ENCODE peak calls at places on chromosomes 4 and X, in five cellular contexts. S is GM23338, B is NCI-H69, M is activated B cell treated with CpG ODN at 0.5 μM for 24 hours, K is M059J. X is an unnamed sample.

GRCh38 chr4:24517676-24518075 is 66.7 kb downstream of the DHX15 start:
- DNase-seq in B (no peak), S (no peak), M (no peak), K (no peak), X (no peak)

GRCh38 chr4:30770049-30770549 is 49.9 kb downstream of the PCDH7 start:
- DNase-seq in S (no peak), B (peak; percentile 28), K (peak; percentile 57), M (no peak), X (no peak)

GRCh38 chr4:128565565-128566186 is 243.8 kb upstream of the JADE1 start:
- DNase-seq in S (peak; percentile 85), K (peak; percentile 19), M (no peak), B (peak; percentile 52), X (peak; percentile 10)

GRCh38 chrX:65985922-65986588 is 53.8 kb downstream of the VSIG4 start:
- DNase-seq in S (peak; percentile 82), K (peak; percentile 63), M (no peak), B (peak; percentile 1), X (no peak)

GRCh38 chrX:28581522-28581921 is 5.7 kb upstream of the IL1RAPL1 start:
- DNase-seq in B (peak; percentile 11), S (no peak), M (no peak), K (no peak), X (no peak)

GRCh38 chr4:77092832-77093800 is 17.3 kb upstream of the CCNI start:
- DNase-seq in S (no peak), M (no peak), B (no peak), K (peak; percentile 91), X (no peak)

GRCh38 chr4:99013402-99013843 is 17.9 kb downstream of the METAP1 start:
- DNase-seq in M (no peak), S (peak; percentile 66), K (no peak), B (no peak), X (no peak)

GRCh38 chr4:174230148-174230547 is 53.3 kb downstream of the FBXO8 start:
- DNase-seq in S (no peak), B (no peak), M (no peak), K (no peak), X (no peak)

GRCh38 chr4:102620697-102621497 is 119.7 kb downstream of the NFKB1 start:
- DNase-seq in S (peak; percentile 59), K (peak; percentile 79), B (peak; percentile 64), M (no peak), X (no peak)

GRCh38 chr4:24966076-24966475 is 53.2 kb upstream of the CCDC149 start:
- DNase-seq in S (no peak), M (no peak), K (no peak), B (no peak), X (no peak)

GRCh38 chrX:30799327-30799726 is 89.7 kb downstream of the TAB3 start:
- DNase-seq in K (no peak), B (no peak), S (no peak), M (no peak), X (no peak)

GRCh38 chrX:10633722-10634121 is 13.3 kb upstream of the MID1 start:
- DNase-seq in B (peak; percentile 59), S (peak; percentile 24), M (no peak), K (peak; percentile 95), X (no peak)

GRCh38 chr4:89226665-89227572 is 80.7 kb downstream of the GPRIN3 start:
- DNase-seq in K (peak; percentile 73), S (peak; percentile 95), B (peak; percentile 86), M (peak; percentile 25), X (no peak)

GRCh38 chrX:152245231-152245630 is 106.9 kb upstream of the MAGEA10 start:
- DNase-seq in M (no peak), S (no peak), B (no peak), K (peak; percentile 84), X (no peak)

GRCh38 chrX:9515973-9516538 is 51.2 kb downstream of the TBL1X start:
- DNase-seq in B (no peak), S (no peak), M (no peak), K (no peak), X (no peak)

GRCh38 chrX:26848511-26848910 is 614.6 kb downstream of the PPP4R3C start:
- DNase-seq in B (no peak), K (no peak), S (no peak), M (no peak), X (no peak)

GRCh38 chr4:24527371-24527770 is 57.0 kb downstream of the DHX15 start:
- DNase-seq in K (no peak), M (no peak), S (no peak), B (no peak), X (no peak)

GRCh38 chrX:154371771-154372300 is 2.6 kb downstream of the FLNA start:
- DNase-seq in S (no peak), K (no peak), B (peak; percentile 71), M (no peak), X (no peak)

GRCh38 chr4:53714377-53715140 is 123.3 kb upstream of the LNX1 start:
- DNase-seq in B (no peak), K (peak; percentile 42), M (no peak), S (no peak), X (no peak)

GRCh38 chr4:88514557-88515511 is 8.7 kb downstream of the PYURF start:
- DNase-seq in M (no peak), B (peak; percentile 48), K (no peak), S (no peak), X (no peak)

GRCh38 chrX:48896611-48897011 is 957 bp downstream of the TIMM17B start:
- DNase-seq in K (peak; percentile 17), M (no peak), S (peak; percentile 30), B (peak; percentile 39), X (no peak)

GRCh38 chrX:44874481-44875184 is 1.6 kb downstream of the KDM6A start:
- DNase-seq in M (no peak), B (peak; percentile 57), S (peak; percentile 39), K (peak; percentile 58), X (no peak)

GRCh38 chr4:29717658-29718057 is 1002.5 kb upstream of the PCDH7 start:
- DNase-seq in M (no peak), K (peak; percentile 71), S (no peak), B (no peak), X (no peak)

GRCh38 chr4:99043346-99043745 is 45.2 kb downstream of the ADH5 start:
- DNase-seq in K (no peak), S (no peak), M (no peak), B (no peak), X (no peak)

GRCh38 chr4:121421594-121421993 is 40.8 kb upstream of the QRFPR start:
- DNase-seq in K (peak; percentile 19), B (peak; percentile 45), M (no peak), S (peak; percentile 66), X (no peak)

GRCh38 chr4:7351014-7351413 is 83.7 kb downstream of the PSAPL1 start:
- DNase-seq in S (no peak), M (no peak), K (no peak), B (peak; percentile 56), X (no peak)

GRCh38 chrX:105331244-105331643 is 110.8 kb upstream of the TEX13A start:
- DNase-seq in B (no peak), K (no peak), M (no peak), S (no peak), X (no peak)

GRCh38 chrX:41600266-41600665 is 88.5 kb upstream of the GPR34 start:
- DNase-seq in S (peak; percentile 28), K (peak; percentile 54), M (no peak), B (no peak), X (no peak)

GRCh38 chr4:25088342-25088952 is 57.7 kb upstream of the LGI2 start:
- DNase-seq in B (peak; percentile 22), K (no peak), S (peak; percentile 47), M (no peak), X (no peak)

GRCh38 chr4:20017439-20017838 is 234.3 kb upstream of the SLIT2 start:
- DNase-seq in K (peak; percentile 12), M (no peak), S (no peak), B (peak; percentile 56), X (no peak)

GRCh38 chr4:178462710-178463109 is 1020.5 kb upstream of the AGA start:
- DNase-seq in B (peak; percentile 89), S (no peak), M (no peak), K (no peak), X (no peak)

GRCh38 chr4:88350786-88351185 is 27.9 kb upstream of the HERC6 start:
- DNase-seq in M (no peak), K (no peak), B (no peak), S (no peak), X (no peak)

GRCh38 chr4:168769416-168769815 is 240.6 kb downstream of the CBR4 start:
- DNase-seq in M (no peak), B (no peak), S (no peak), K (peak; percentile 77), X (no peak)

X was measured in GM12892.